ENCODE peak calls at places on chromosomes 11 and 22, in five cellular contexts. E is prostate gland, F is GM12878, H is HepG2, W is GM12892. Z is an unnamed sample.

GRCh38 chr11:130052556-130052955 is 17.1 kb upstream of the APLP2 start:
- DNase-seq in W (no peak), H (no peak), F (no peak), E (no peak), Z (no peak)

GRCh38 chr11:71080239-71081097 is 171.9 kb downstream of the SHANK2 start:
- DNase-seq in E (peak; percentile 49), F (peak; percentile 17), H (peak; percentile 76), W (peak; percentile 47), Z (peak; percentile 27)

GRCh38 chr22:42388130-42388797 is 43.9 kb downstream of the NFAM1 start:
- DNase-seq in W (no peak), E (no peak), F (no peak), H (no peak), Z (no peak)

GRCh38 chr22:37416806-37417205 is 10.5 kb downstream of the ELFN2 start:
- DNase-seq in W (no peak), H (no peak), F (no peak), E (no peak), Z (no peak)

GRCh38 chr11:87428266-87428665 is 390.5 kb downstream of the TMEM135 start:
- DNase-seq in F (no peak), E (no peak), H (no peak), W (no peak), Z (no peak)

GRCh38 chr22:35577799-35578659 is 37.4 kb downstream of the RASD2 start:
- DNase-seq in H (no peak), W (no peak), F (no peak), E (no peak), Z (no peak)

GRCh38 chr11:17652556-17652955 is 66.8 kb upstream of the MYOD1 start:
- DNase-seq in E (no peak), H (no peak), W (no peak), F (no peak), Z (no peak)

GRCh38 chr11:40537734-40538133 is 921.7 kb downstream of the LRRC4C start:
- DNase-seq in F (no peak), W (no peak), H (no peak), E (no peak), Z (no peak)

GRCh38 chr11:11584446-11584810 is 37.4 kb downstream of the GALNT18 start:
- DNase-seq in W (no peak), H (no peak), E (no peak), F (no peak), Z (no peak)

GRCh38 chr22:40405178-40406062 is 35.0 kb downstream of the SGSM3 start:
- DNase-seq in E (no peak), F (no peak), H (no peak), W (no peak), Z (no peak)

GRCh38 chr11:36251716-36252307 is 37.4 kb downstream of the COMMD9 start:
- DNase-seq in W (no peak), H (no peak), E (no peak), F (no peak), Z (no peak)

GRCh38 chr11:1117970-1118369 is 39.8 kb upstream of the MUC5AC start:
- DNase-seq in F (no peak), E (no peak), H (no peak), W (no peak), Z (no peak)

GRCh38 chr11:30412509-30412908 is 89.6 kb downstream of the ARL14EP start:
- DNase-seq in F (no peak), W (no peak), H (no peak), E (no peak), Z (no peak)

DNA sequence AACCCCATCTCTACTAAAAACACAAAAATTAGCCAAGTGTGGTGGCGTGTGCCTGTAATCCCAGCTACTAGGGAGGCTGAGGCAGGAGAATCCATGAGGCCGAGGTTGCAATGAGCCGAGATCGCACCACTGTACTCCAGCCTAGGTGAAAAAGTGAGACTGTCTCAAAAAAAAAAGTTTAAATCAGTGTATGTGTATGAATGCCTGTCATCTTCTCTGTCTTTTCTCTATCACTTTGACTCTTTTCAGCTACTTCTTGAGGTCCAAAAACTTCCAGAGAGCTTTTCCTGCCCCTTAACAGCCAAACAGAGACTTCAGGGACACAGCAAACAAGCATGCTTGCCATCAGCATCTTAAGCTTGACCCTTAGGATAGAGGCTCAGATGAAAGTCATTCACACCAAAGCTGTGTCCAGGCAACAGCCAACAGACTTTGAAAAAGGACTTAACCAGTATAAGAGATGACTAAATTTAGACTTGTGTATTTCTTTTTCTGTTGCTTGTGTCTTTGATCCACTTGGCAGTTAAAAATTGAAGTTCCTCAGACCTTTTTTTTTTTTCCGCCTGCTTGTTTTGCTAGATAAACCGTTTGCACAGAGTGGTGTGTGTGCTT is 152.0 kb downstream of the DBX1 start:
- DNase-seq in E (no peak), W (no peak), H (no peak), F (no peak), Z (no peak)
- TF ChIP-seq POLR2AphosphoS5 in E (no peak), W (no peak), H (no peak), F (no peak), Z (no peak)

DNA sequence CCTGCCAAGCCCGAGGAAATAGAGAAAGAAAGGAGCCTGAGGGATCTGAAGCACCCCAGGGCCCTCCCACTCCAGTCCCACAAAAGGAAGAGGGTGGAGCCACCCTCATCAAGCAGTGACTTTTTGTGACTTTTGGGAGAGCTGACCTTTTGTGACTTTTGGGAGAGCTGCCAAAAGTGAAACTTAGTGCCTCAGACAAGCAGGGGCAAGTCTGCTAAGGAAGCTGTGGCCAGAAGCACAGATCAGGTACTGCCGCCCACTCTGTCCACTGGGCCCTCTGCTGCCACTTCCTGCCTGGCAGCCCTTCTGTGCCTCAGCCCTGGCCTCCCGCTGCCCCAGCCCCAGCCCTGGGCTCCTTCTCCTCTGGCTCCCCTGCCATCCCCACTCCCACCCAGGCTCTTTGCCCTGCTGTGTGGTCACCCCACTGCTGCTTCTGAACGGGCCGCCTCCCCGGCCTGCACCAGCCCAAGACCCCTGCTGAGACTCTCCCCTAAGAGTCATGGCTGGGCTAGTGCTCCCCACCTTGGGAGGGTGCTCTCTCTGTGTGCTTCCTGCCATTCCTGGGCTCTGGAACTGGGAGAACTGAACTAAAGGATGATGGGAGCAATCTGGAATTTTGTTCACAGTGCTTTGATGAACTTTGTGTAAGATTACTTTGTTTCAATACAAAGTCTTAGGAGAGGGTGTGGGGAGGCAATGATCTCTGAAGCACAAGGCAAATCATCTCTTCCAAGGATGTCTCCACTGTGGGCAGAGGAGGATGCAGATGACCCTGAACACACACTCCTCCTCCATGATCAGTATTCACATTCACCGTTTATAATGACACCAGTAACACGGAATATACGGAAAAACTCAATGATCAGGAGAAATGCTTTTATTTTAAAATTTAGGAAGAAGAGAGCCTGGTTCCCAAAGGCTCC is at the start of gene APOBEC3H:
- DNase-seq in F (no peak), E (peak; percentile 21), H (no peak), W (no peak), Z (peak; percentile 59)
- TF ChIP-seq POLR2A in F (peak; percentile 52), E (no peak), H (no peak), W (peak; percentile 46), Z (no peak)

GRCh38 chr11:60913793-60914619 is at the start of gene TMEM109:
- DNase-seq in E (peak; percentile 90), F (peak; percentile 86), W (peak; percentile 87), H (peak; percentile 68), Z (peak; percentile 77)
- TF ChIP-seq POLR2AphosphoS5 in E (peak; percentile 93), F (no peak), W (no peak), H (no peak), Z (peak; percentile 74)

GRCh38 chr11:114124601-114125144 is 65.2 kb downstream of the ZBTB16 start:
- DNase-seq in F (no peak), H (no peak), W (no peak), E (no peak), Z (no peak)
- TF ChIP-seq POLR2A in F (no peak), H (no peak), W (no peak), E (no peak), Z (no peak)

GRCh38 chr11:57432714-57433163 is 5.8 kb upstream of the SLC43A3 start:
- DNase-seq in F (no peak), E (no peak), W (no peak), H (no peak), Z (no peak)
- TF ChIP-seq POLR2AphosphoS5 in F (no peak), E (no peak), W (no peak), H (no peak), Z (no peak)

DNA sequence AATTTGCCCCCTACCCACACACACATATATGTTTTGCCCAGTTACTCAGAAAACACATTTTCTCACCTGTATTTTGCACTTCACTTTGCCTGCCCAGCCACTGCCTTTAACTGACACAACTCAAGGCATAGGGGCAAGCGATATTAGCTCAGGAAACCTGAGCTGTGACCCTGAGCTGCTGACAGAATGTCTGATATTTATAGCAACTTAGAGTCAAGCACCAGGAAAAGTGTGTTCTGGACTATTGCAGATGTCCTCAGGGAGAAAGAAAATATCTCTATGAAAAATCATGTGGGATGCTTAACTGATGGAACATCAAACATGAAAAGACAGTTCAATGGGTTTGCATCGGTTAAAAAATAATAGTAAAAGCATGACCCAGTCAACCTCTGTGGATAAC is 63.9 kb upstream of the SLC35C1 start:
- DNase-seq in F (no peak), H (no peak), E (no peak), W (no peak), Z (no peak)
- TF ChIP-seq POLR2A in F (no peak), H (no peak), E (no peak), W (no peak), Z (no peak)

DNA sequence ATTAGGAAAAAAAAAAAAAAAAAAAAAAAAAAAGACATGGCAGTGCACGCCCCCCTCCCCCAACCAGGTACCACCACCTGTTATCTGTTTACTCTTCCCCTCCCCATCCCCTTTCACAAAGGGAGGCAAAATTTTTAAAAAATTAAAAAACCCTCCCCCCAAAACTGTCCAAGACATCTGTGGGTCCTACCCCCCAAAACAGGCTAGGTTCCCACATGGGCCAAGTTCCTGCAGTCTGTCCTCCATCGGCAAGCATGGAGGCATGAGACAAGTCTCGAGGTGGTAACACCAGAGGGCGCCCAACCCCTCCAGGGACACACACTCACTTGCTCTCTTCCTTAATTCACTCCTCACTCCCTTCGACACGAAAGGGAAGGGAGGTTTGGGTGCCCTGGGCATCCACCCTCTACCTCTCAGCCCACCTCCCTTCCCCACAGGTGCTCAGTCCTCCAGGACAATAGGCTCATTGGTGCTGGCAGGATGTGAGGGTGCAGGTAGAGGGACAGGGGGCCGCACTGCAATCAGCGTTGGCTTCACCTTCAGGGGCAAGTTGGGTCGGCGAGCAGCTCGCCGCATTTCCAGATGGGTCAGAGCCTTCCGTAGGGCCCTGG is 2.2 kb upstream of the TUT1 start:
- DNase-seq in H (peak; percentile 59), W (peak; percentile 60), F (no peak), E (peak; percentile 79), Z (no peak)
- TF ChIP-seq POLR2AphosphoS5 in H (no peak), W (peak; percentile 45), F (no peak), E (peak; percentile 54), Z (no peak)

GRCh38 chr11:117232022-117232878 is at the start of the genes PCSK7 and RNF214:
- DNase-seq in E (peak; percentile 67), W (peak; percentile 96), F (peak; percentile 20), H (peak; percentile 53), Z (peak; percentile 71)

GRCh38 chr11:117239295-117239694 is 6.8 kb downstream of the RNF214 start:
- DNase-seq in E (no peak), W (no peak), F (no peak), H (no peak), Z (no peak)

GRCh38 chr11:117232911-117233409 is 489 bp downstream of the RNF214 start:
- DNase-seq in W (peak; percentile 47), E (no peak), H (no peak), F (no peak), Z (no peak)

DNA sequence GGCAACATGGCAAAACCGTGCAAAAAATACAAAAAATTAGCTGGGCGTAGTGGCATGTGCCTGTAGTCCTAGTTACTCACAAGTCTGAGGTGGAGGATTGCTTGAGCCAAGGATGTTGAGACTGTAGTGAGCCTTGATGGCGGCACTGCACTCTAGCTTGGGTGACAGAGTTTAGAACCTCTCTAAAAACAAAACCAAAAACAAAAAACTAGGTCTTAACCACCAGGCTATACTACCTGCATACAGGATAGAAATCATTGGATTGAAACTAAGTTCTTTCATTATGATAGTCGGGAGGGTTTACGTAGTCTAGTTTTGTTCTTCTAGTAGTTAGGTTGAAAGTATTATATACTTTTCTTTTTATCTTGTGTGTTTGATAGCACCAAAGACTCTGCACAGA is 5.8 kb downstream of the RNF214 start:
- DNase-seq in H (no peak), E (no peak), W (no peak), F (no peak), Z (no peak)
- TF ChIP-seq POLR2A in H (no peak), E (no peak), W (no peak), F (no peak), Z (no peak)